ENCODE peak calls at places on chromosomes 13 and 19, in seven cellular contexts. O, U, L, I, T, N and M are unnamed samples.

GRCh38 chr13:50684366-50684765 is 159.1 kb downstream of the DLEU7 start:
- DNase-seq in O (no peak), U (no peak), L (no peak), I (no peak), T (no peak), N (no peak), M (no peak)

GRCh38 chr19:55069137-55069858 is 6.3 kb upstream of the RDH13 start:
- DNase-seq in O (peak), U (no peak), L (peak), I (no peak), T (peak), N (peak), M (no peak)

GRCh38 chr19:33273881-33274662 is 28.3 kb downstream of the CEBPA start:
- DNase-seq in O (peak), U (peak), L (peak), I (peak), T (peak), N (no peak), M (peak)

GRCh38 chr19:33403973-33404304 is 30.4 kb downstream of the CEBPG start:
- DNase-seq in O (no peak), U (no peak), L (peak), I (no peak), T (no peak), N (no peak), M (no peak)

GRCh38 chr13:89856512-89856911 is 1491.0 kb upstream of the MIR17HG start:
- DNase-seq in O (no peak), U (no peak), L (no peak), I (no peak), T (no peak), N (no peak), M (no peak)

GRCh38 chr13:109989686-109990085 is 203.3 kb upstream of the IRS2 start:
- DNase-seq in O (no peak), U (no peak), L (peak), I (no peak), T (no peak), N (no peak), M (no peak)

GRCh38 chr13:63696055-63696454 is 2280.4 kb upstream of the PCDH20 start:
- DNase-seq in O (no peak), U (no peak), L (peak), I (no peak), T (no peak), N (no peak), M (no peak)

GRCh38 chr13:97849305-97849704 is 104.2 kb upstream of the IPO5 start:
- DNase-seq in O (peak), U (no peak), L (peak), I (no peak), T (no peak), N (no peak), M (no peak)

GRCh38 chr19:8323781-8324185 is 2.5 kb downstream of the RPS28 start:
- DNase-seq in O (no peak), U (no peak), L (no peak), I (no peak), T (no peak), N (no peak), M (no peak)

GRCh38 chr19:29724102-29724641 is 9.1 kb upstream of the C19orf12 start:
- DNase-seq in O (no peak), U (no peak), L (peak), I (no peak), T (no peak), N (no peak), M (no peak)

GRCh38 chr13:111975539-111976473 is 91.1 kb upstream of the SOX1 start:
- DNase-seq in O (no peak), U (no peak), L (no peak), I (no peak), T (no peak), N (no peak), M (no peak)

GRCh38 chr19:35090160-35090794 is 25.3 kb upstream of the FXYD3 start:
- DNase-seq in O (peak), U (no peak), L (peak), I (peak), T (peak), N (peak), M (no peak)

GRCh38 chr19:56191115-56191514 is 6.5 kb downstream of the ZSCAN5B start:
- DNase-seq in O (no peak), U (no peak), L (no peak), I (no peak), T (no peak), N (no peak), M (no peak)

GRCh38 chr13:51525567-51526165 is 58.6 kb upstream of the WDFY2 start:
- DNase-seq in O (peak), U (no peak), L (peak), I (no peak), T (no peak), N (no peak), M (no peak)

GRCh38 chr19:38736036-38736412 is 8.2 kb downstream of the CAPN12 start:
- DNase-seq in O (no peak), U (no peak), L (peak), I (no peak), T (peak), N (peak), M (no peak)

GRCh38 chr19:3607398-3608078 is 863 bp upstream of the TBXA2R start:
- DNase-seq in O (no peak), U (no peak), L (peak), I (no peak), T (peak), N (peak), M (no peak)

GRCh38 chr13:23433171-23434153 is at the start of gene SACS:
- DNase-seq in O (peak), U (no peak), L (peak), I (no peak), T (no peak), N (peak), M (no peak)

GRCh38 chr19:3690551-3691371 is 9.5 kb downstream of the PIP5K1C start:
- DNase-seq in O (no peak), U (no peak), L (no peak), I (no peak), T (no peak), N (no peak), M (no peak)

GRCh38 chr13:96100457-96101220 is 10.7 kb downstream of the HS6ST3 start:
- DNase-seq in O (no peak), U (no peak), L (no peak), I (no peak), T (no peak), N (no peak), M (no peak)

GRCh38 chr19:15231256-15231655 is 992 bp downstream of the EPHX3 start:
- DNase-seq in O (no peak), U (no peak), L (no peak), I (no peak), T (no peak), N (no peak), M (no peak)

GRCh38 chr13:29563941-29564340 is 31.5 kb downstream of the SLC7A1 start:
- DNase-seq in O (no peak), U (no peak), L (no peak), I (no peak), T (no peak), N (no peak), M (no peak)

GRCh38 chr19:7153008-7153407 is 83.5 kb downstream of the ZNF557 start:
- DNase-seq in O (no peak), U (no peak), L (peak), I (no peak), T (no peak), N (no peak), M (no peak)

GRCh38 chr13:113491418-113491883 is 940 bp upstream of the DCUN1D2 start:
- DNase-seq in O (peak), U (no peak), L (peak), I (no peak), T (peak), N (peak), M (no peak)

GRCh38 chr19:35592226-35592625 is 6.3 kb downstream of the PMIS2 start:
- DNase-seq in O (peak), U (no peak), L (peak), I (no peak), T (no peak), N (peak), M (no peak)

GRCh38 chr13:48110132-48110868 is 15.4 kb upstream of the MED4 start:
- DNase-seq in O (peak), U (no peak), L (peak), I (no peak), T (no peak), N (no peak), M (no peak)

GRCh38 chr19:23343434-23344010 is 51.7 kb downstream of the ZNF91 start:
- DNase-seq in O (peak), U (no peak), L (peak), I (no peak), T (no peak), N (no peak), M (no peak)

GRCh38 chr13:34654203-34654602 is 287.9 kb upstream of the NBEA start:
- DNase-seq in O (peak), U (no peak), L (peak), I (no peak), T (no peak), N (no peak), M (no peak)

GRCh38 chr13:74136089-74136658 is 2.0 kb upstream of the KLF12 start:
- DNase-seq in O (peak), U (no peak), L (peak), I (peak), T (peak), N (peak), M (no peak)

GRCh38 chr19:10514211-10515145 is 2.8 kb downstream of the S1PR5 start:
- DNase-seq in O (no peak), U (no peak), L (no peak), I (no peak), T (no peak), N (no peak), M (no peak)

GRCh38 chr19:46639356-46640061 is 3.5 kb upstream of the GNG8 start:
- DNase-seq in O (no peak), U (no peak), L (peak), I (no peak), T (peak), N (no peak), M (no peak)

GRCh38 chr13:113660066-113660465 is 2.1 kb upstream of the ATP4B start:
- DNase-seq in O (no peak), U (no peak), L (no peak), I (no peak), T (no peak), N (peak), M (no peak)

GRCh38 chr19:33487901-33488817 is 33.4 kb downstream of the PEPD start:
- DNase-seq in O (no peak), U (no peak), L (no peak), I (no peak), T (no peak), N (no peak), M (no peak)

GRCh38 chr13:60733933-60734332 is 336.9 kb downstream of the TDRD3 start:
- DNase-seq in O (no peak), U (no peak), L (no peak), I (no peak), T (no peak), N (no peak), M (no peak)
- TF ChIP-seq CTCF in O (peak), U (no peak), L (no peak), I (no peak), T (no peak), N (no peak), M (no peak)

GRCh38 chr13:24923305-24923640 is 159.3 kb downstream of the RNF17 start:
- DNase-seq in O (no peak), U (peak), L (peak), I (peak), T (no peak), N (no peak), M (peak)

GRCh38 chr13:24922390-24923304 is 158.7 kb downstream of the RNF17 start:
- DNase-seq in O (peak), U (peak), L (peak), I (peak), T (peak), N (peak), M (peak)

GRCh38 chr13:24916464-24916863 is 152.5 kb downstream of the RNF17 start:
- DNase-seq in O (no peak), U (no peak), L (no peak), I (no peak), T (no peak), N (no peak), M (no peak)

GRCh38 chr13:24921881-24922280 is 157.9 kb downstream of the RNF17 start:
- DNase-seq in O (no peak), U (no peak), L (no peak), I (no peak), T (no peak), N (no peak), M (no peak)

DNA sequence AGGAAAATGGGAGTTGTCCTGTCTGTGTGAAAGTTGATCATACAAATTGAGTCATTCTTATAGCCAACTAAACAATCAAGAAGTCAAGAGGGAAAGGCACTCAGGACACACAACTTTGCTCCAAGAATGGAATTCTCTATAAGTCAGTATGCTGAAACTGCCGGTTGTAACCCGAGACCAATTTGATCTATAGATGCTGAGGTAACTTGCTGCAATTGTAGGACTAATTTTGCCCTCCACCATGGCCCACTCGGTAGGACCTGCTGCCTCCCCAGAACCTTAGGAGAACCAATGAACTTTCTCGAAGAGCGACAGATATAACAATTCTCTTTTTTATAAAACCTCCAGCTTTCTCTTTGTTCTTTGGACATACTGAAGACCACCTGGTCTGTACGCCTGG is 157.0 kb downstream of the RNF17 start:
- DNase-seq in O (no peak), U (no peak), L (no peak), I (no peak), T (no peak), N (no peak), M (no peak)
- H3K4me3 ChIP-seq in O (no peak), U (no peak), L (no peak), I (no peak), T (no peak), N (no peak), M (no peak)

DNA sequence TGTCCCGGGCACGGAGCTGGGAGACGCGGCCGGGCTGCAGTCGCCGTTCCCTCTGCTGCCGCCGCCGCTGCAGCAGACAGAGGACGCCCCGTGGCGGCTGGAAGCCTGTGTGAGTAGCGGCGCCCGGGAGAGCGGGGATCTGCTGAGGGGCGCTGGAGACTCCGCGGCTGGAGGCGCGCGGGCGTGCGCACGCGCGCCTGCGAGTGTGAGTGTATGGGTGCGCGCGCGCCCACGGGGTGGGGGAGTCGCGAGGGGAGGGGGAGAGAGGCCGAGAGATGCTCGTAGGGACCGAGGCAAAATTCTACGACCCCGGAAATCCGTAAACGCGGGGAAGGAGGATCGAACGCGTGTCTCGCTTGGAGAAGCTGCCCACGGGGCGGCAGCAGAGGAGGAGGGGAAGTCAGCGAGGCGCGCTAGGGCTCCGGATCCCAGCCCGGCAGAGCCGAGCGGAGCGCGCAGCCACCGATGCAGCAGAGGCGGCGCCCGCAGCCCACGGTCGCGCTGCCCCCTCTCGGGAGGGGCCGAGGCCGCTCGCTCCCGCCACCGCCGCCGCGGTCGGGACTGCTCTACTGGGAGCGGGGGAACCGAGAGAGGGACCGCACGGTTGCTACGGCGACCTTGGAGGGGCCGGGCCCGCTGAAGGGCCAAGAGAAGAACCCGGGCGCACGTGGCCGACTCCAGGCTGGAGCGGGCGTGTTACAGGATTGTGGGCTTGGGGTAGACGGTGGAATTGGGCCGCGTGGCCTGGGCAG is at the start of gene ENOX1:
- DNase-seq in O (peak), U (no peak), L (peak), I (no peak), T (peak), N (peak), M (no peak)
- TF ChIP-seq CTCF in O (peak), U (peak), L (peak), I (no peak), T (no peak), N (no peak), M (peak)

GRCh38 chr19:49442354-49442753 is 1.0 kb upstream of the SLC17A7 start:
- DNase-seq in O (no peak), U (no peak), L (no peak), I (peak), T (no peak), N (no peak), M (no peak)

GRCh38 chr19:49440439-49441209 is 703 bp downstream of the SLC17A7 start:
- DNase-seq in O (no peak), U (no peak), L (no peak), I (peak), T (no peak), N (no peak), M (no peak)

GRCh38 chr19:49442793-49443365 is 1.6 kb upstream of the SLC17A7 start:
- DNase-seq in O (peak), U (peak), L (peak), I (peak), T (peak), N (peak), M (no peak)

GRCh38 chr19:49441960-49442350 is 628 bp upstream of the SLC17A7 start:
- DNase-seq in O (no peak), U (no peak), L (no peak), I (no peak), T (no peak), N (no peak), M (no peak)

GRCh38 chr19:49441210-49441959 is at the start of gene SLC17A7:
- DNase-seq in O (no peak), U (no peak), L (no peak), I (peak), T (peak), N (no peak), M (no peak)
- H3K4me3 ChIP-seq in O (no peak), U (no peak), L (no peak), I (peak), T (no peak), N (no peak), M (no peak)